ENCODE peak calls at places on chromosomes 13 and 19, in four cellular contexts. One of them, this sample, is unnamed.

GRCh38 chr19:5718579-5719273 is 1.2 kb downstream of the LONP1 start:
- DNase-seq in mesothelial cell of epicardium: no peak
- DNase-seq in tibial artery: no peak
- DNase-seq in ovary: no peak
- DNase-seq in this sample: no peak

GRCh38 chr13:36673838-36674326 is at the start of gene SERTM1:
- DNase-seq in mesothelial cell of epicardium: peak
- DNase-seq in tibial artery: no peak
- DNase-seq in ovary: peak
- DNase-seq in this sample: no peak

GRCh38 chr19:30319876-30320275 is 52.3 kb upstream of the ZNF536 start:
- DNase-seq in mesothelial cell of epicardium: no peak
- DNase-seq in tibial artery: no peak
- DNase-seq in ovary: no peak
- DNase-seq in this sample: no peak

GRCh38 chr19:14347999-14348889 is 33.0 kb upstream of the ADGRE5 start:
- DNase-seq in mesothelial cell of epicardium: peak
- DNase-seq in tibial artery: peak
- DNase-seq in ovary: peak
- DNase-seq in this sample: no peak

GRCh38 chr13:95267662-95268369 is 33.4 kb downstream of the ABCC4 start:
- DNase-seq in mesothelial cell of epicardium: no peak
- DNase-seq in tibial artery: no peak
- DNase-seq in ovary: no peak
- DNase-seq in this sample: no peak

GRCh38 chr13:31835932-31836331 is 96.6 kb downstream of the RXFP2 start:
- DNase-seq in mesothelial cell of epicardium: no peak
- DNase-seq in tibial artery: no peak
- DNase-seq in ovary: no peak
- DNase-seq in this sample: no peak

GRCh38 chr19:6580313-6580712 is 10.6 kb downstream of the CD70 start:
- DNase-seq in mesothelial cell of epicardium: no peak
- DNase-seq in tibial artery: no peak
- DNase-seq in ovary: no peak
- DNase-seq in this sample: no peak

GRCh38 chr19:2270572-2271515 is 11.1 kb downstream of the PEAK3 start:
- DNase-seq in mesothelial cell of epicardium: peak
- DNase-seq in tibial artery: peak
- DNase-seq in ovary: peak
- DNase-seq in this sample: peak

GRCh38 chr13:39688699-39689405 is 33.4 kb downstream of the COG6 start:
- DNase-seq in mesothelial cell of epicardium: no peak
- DNase-seq in tibial artery: no peak
- DNase-seq in ovary: no peak
- DNase-seq in this sample: no peak

GRCh38 chr19:16382775-16383543 is 58.3 kb downstream of the KLF2 start:
- DNase-seq in mesothelial cell of epicardium: peak
- DNase-seq in tibial artery: peak
- DNase-seq in ovary: peak
- DNase-seq in this sample: peak

GRCh38 chr13:25798998-25799397 is 252.8 kb downstream of the SHISA2 start:
- DNase-seq in mesothelial cell of epicardium: no peak
- DNase-seq in tibial artery: no peak
- DNase-seq in ovary: no peak
- DNase-seq in this sample: no peak

GRCh38 chr13:25796474-25796873 is 255.3 kb downstream of the SHISA2 start:
- DNase-seq in mesothelial cell of epicardium: no peak
- DNase-seq in tibial artery: no peak
- DNase-seq in ovary: no peak
- DNase-seq in this sample: no peak
- TF ChIP-seq CTCF in mesothelial cell of epicardium: no peak
- TF ChIP-seq CTCF in tibial artery: no peak
- TF ChIP-seq CTCF in ovary: no peak
- TF ChIP-seq CTCF in this sample: no peak

DNA sequence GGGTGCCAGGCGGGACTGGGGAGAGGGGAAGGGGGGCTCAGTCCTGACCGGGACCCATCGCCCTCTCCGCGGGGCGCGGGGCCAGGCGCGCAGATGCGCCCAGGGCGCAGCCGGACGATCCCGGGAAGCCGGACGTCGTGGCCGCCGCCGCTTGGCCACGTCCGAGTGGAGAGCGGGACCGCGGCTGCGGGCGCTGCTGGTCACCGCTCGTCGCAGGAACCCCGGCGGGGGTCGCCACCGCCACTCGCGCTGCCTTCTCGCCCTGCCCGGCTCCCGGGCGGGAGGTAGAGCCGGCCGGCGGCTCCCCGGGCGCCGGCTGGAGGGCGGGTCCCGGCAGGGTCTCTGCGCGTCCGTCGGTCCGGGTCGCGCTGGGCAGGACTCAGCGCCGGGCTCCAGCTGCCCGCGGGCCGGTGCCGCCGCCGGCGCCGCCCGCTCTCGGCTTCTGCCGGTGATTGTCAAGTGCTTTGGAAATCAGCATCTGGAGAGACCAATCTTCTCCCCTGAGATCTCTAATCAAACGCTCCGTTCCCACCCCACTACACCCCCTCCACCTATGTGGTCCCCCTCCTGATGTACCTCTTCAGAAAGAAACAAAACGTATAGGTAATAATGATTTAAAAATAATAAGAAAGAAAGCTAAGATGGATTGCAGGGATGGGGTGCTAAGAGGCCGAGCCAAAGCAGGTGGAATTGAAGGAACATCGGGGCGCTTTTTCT is 464.4 kb downstream of the ITGBL1 start:
- DNase-seq in mesothelial cell of epicardium: no peak
- DNase-seq in tibial artery: no peak
- DNase-seq in ovary: no peak
- DNase-seq in this sample: no peak
- TF ChIP-seq CTCF in mesothelial cell of epicardium: no peak
- TF ChIP-seq CTCF in tibial artery: no peak
- TF ChIP-seq CTCF in ovary: no peak
- TF ChIP-seq CTCF in this sample: no peak

DNA sequence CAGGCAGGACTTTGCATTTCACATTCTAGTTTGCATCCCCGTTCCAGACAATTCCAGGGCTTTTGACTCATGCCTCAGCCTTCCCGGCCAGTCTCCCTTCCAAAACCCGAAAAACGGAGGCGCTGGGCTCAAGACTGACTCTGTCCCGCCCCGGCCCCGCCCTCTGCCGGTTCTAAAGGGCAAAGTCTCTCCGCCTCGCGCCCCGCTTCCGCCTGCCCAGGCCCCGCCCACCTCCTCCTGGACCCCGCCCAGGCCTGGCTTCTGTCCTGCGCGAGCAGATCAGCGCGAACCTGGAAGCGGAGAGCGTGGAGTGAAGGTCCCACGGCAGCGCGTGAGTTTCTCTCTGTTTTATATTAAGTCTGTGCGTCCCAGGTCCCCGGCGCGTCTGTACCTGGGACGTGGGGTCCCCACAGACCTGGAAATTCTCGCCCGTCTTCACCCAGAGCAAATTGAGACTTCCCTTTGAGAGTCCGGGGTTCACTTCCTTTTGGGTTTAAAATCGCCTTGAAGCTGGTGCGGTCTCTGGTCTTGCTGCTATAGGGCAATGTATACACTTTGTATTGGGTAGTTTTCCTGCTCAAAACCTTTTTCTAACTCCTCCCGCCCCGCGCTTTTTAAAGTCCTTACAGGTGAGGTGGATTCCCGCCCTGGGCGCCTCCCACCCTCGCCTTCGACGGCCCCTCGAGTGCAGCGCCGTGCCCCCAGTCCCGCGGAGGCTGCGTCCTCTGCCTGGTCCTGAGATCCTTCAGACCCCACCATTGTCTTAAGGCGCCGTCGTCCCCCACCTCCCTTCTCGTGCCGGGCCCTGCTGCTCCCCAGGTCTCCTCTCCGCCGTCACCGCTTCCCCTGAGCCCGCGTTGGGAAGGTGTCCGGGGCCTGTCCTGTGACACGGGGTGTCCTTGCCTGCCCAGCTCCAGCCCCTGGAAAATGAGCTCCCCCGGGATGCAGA is 31.2 kb downstream of the ZNF701 start:
- DNase-seq in mesothelial cell of epicardium: peak
- DNase-seq in tibial artery: peak
- DNase-seq in ovary: peak
- DNase-seq in this sample: peak
- TF ChIP-seq CTCF in mesothelial cell of epicardium: peak
- TF ChIP-seq CTCF in tibial artery: peak
- TF ChIP-seq CTCF in ovary: no peak
- TF ChIP-seq CTCF in this sample: peak

DNA sequence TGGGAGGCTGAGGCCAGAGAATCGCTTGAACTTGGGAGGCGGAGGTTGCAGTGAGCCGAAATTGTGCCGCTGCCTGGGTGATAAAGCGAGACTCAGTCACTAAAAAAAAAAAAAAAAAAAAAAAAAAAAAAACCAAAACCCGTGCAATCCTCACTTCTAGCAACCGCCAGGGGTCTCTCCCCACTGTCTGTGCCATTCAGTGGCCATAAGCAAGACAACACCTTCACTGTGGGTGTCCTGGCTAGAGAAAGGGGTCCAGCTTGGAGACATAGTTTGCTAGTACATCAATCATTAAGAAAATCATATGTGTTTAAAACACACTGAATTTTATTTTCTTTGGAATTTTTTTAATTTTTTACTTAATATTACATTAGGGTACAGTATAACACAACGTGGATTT is 68.2 kb downstream of the RASL11A start:
- DNase-seq in mesothelial cell of epicardium: no peak
- DNase-seq in tibial artery: no peak
- DNase-seq in ovary: no peak
- DNase-seq in this sample: no peak
- TF ChIP-seq CTCF in mesothelial cell of epicardium: no peak
- TF ChIP-seq CTCF in tibial artery: no peak
- TF ChIP-seq CTCF in ovary: no peak
- TF ChIP-seq CTCF in this sample: no peak

GRCh38 chr13:29105779-29106178 is 285.6 kb downstream of the MTUS2 start:
- DNase-seq in mesothelial cell of epicardium: no peak
- DNase-seq in tibial artery: no peak
- DNase-seq in ovary: no peak
- DNase-seq in this sample: no peak
- TF ChIP-seq CTCF in mesothelial cell of epicardium: no peak
- TF ChIP-seq CTCF in tibial artery: no peak
- TF ChIP-seq CTCF in ovary: no peak
- TF ChIP-seq CTCF in this sample: no peak

GRCh38 chr19:13100871-13101589 is 1.6 kb downstream of the LYL1 start:
- DNase-seq in mesothelial cell of epicardium: no peak
- DNase-seq in tibial artery: peak
- DNase-seq in ovary: no peak
- DNase-seq in this sample: no peak
- TF ChIP-seq CTCF in mesothelial cell of epicardium: no peak
- TF ChIP-seq CTCF in tibial artery: no peak
- TF ChIP-seq CTCF in ovary: no peak
- TF ChIP-seq CTCF in this sample: no peak

GRCh38 chr13:42140494-42140893 is 92.0 kb downstream of the DGKH start:
- DNase-seq in mesothelial cell of epicardium: no peak
- DNase-seq in tibial artery: no peak
- DNase-seq in ovary: no peak
- DNase-seq in this sample: no peak
- TF ChIP-seq CTCF in mesothelial cell of epicardium: no peak
- TF ChIP-seq CTCF in tibial artery: no peak
- TF ChIP-seq CTCF in ovary: no peak
- TF ChIP-seq CTCF in this sample: no peak

GRCh38 chr19:8988204-8988603 is 22.0 kb downstream of the MUC16 start:
- DNase-seq in mesothelial cell of epicardium: no peak
- DNase-seq in tibial artery: no peak
- DNase-seq in ovary: no peak
- DNase-seq in this sample: no peak
- TF ChIP-seq CTCF in mesothelial cell of epicardium: peak
- TF ChIP-seq CTCF in tibial artery: no peak
- TF ChIP-seq CTCF in ovary: no peak
- TF ChIP-seq CTCF in this sample: no peak

GRCh38 chr13:30355405-30355741 is 48.0 kb upstream of the KATNAL1 start:
- DNase-seq in mesothelial cell of epicardium: no peak
- DNase-seq in tibial artery: no peak
- DNase-seq in ovary: no peak
- DNase-seq in this sample: no peak
- TF ChIP-seq CTCF in mesothelial cell of epicardium: peak
- TF ChIP-seq CTCF in tibial artery: no peak
- TF ChIP-seq CTCF in ovary: no peak
- TF ChIP-seq CTCF in this sample: no peak

This sample was measured in coronary artery.